ENCODE peak calls at places on chromosomes 11 and 22, in nine cellular contexts. One of them, this sample, is unnamed.

GRCh38 chr11:105991888-105992287 is 30.2 kb downstream of the MSANTD4 start:
- DNase-seq in stimulated activated CD4-positive, alpha-beta T cell treated with anti-CD3 and anti-CD28 coated beads, Interleukin-4, amount 100 ng/mL, for 48 hours: no peak
- DNase-seq in uterus: no peak
- DNase-seq in GM12891: no peak
- DNase-seq in stimulated activated CD8-positive, alpha-beta memory T cell treated with anti-CD3 and anti-CD28 coated beads, Interleukin-4, amount 100 ng/mL, for 4 hours: no peak
- DNase-seq in T-cell: no peak
- DNase-seq in colonic mucosa: no peak
- DNase-seq in retina: no peak
- DNase-seq in effector CD8-positive, alpha-beta T cell: no peak
- DNase-seq in this sample: no peak

GRCh38 chr22:22943521-22944267 is 56.1 kb downstream of the IGLL5 start:
- DNase-seq in T-cell: no peak
- DNase-seq in colonic mucosa: peak
- DNase-seq in effector CD8-positive, alpha-beta T cell: no peak
- DNase-seq in GM12891: no peak
- DNase-seq in stimulated activated CD8-positive, alpha-beta memory T cell treated with anti-CD3 and anti-CD28 coated beads, Interleukin-4, amount 100 ng/mL, for 4 hours: no peak
- DNase-seq in uterus: no peak
- DNase-seq in retina: no peak
- DNase-seq in stimulated activated CD4-positive, alpha-beta T cell treated with anti-CD3 and anti-CD28 coated beads, Interleukin-4, amount 100 ng/mL, for 48 hours: no peak
- DNase-seq in this sample: peak

GRCh38 chr11:117473692-117474091 is 146.0 kb downstream of the CEP164 start:
- DNase-seq in stimulated activated CD4-positive, alpha-beta T cell treated with anti-CD3 and anti-CD28 coated beads, Interleukin-4, amount 100 ng/mL, for 48 hours: no peak
- DNase-seq in GM12891: no peak
- DNase-seq in effector CD8-positive, alpha-beta T cell: no peak
- DNase-seq in stimulated activated CD8-positive, alpha-beta memory T cell treated with anti-CD3 and anti-CD28 coated beads, Interleukin-4, amount 100 ng/mL, for 4 hours: no peak
- DNase-seq in colonic mucosa: no peak
- DNase-seq in T-cell: no peak
- DNase-seq in retina: no peak
- DNase-seq in uterus: no peak
- DNase-seq in this sample: no peak

GRCh38 chr11:1283906-1284305 is 25.5 kb downstream of the TOLLIP start:
- DNase-seq in effector CD8-positive, alpha-beta T cell: no peak
- DNase-seq in stimulated activated CD4-positive, alpha-beta T cell treated with anti-CD3 and anti-CD28 coated beads, Interleukin-4, amount 100 ng/mL, for 48 hours: no peak
- DNase-seq in GM12891: no peak
- DNase-seq in retina: no peak
- DNase-seq in T-cell: no peak
- DNase-seq in colonic mucosa: no peak
- DNase-seq in stimulated activated CD8-positive, alpha-beta memory T cell treated with anti-CD3 and anti-CD28 coated beads, Interleukin-4, amount 100 ng/mL, for 4 hours: no peak
- DNase-seq in uterus: no peak
- DNase-seq in this sample: no peak

GRCh38 chr11:92911478-92911877 is 58.0 kb upstream of the MTNR1B start:
- DNase-seq in retina: no peak
- DNase-seq in stimulated activated CD4-positive, alpha-beta T cell treated with anti-CD3 and anti-CD28 coated beads, Interleukin-4, amount 100 ng/mL, for 48 hours: no peak
- DNase-seq in T-cell: no peak
- DNase-seq in uterus: no peak
- DNase-seq in colonic mucosa: no peak
- DNase-seq in stimulated activated CD8-positive, alpha-beta memory T cell treated with anti-CD3 and anti-CD28 coated beads, Interleukin-4, amount 100 ng/mL, for 4 hours: no peak
- DNase-seq in effector CD8-positive, alpha-beta T cell: no peak
- DNase-seq in GM12891: no peak
- DNase-seq in this sample: no peak

GRCh38 chr22:25064894-25065560 is 112.5 kb downstream of the KIAA1671 start:
- DNase-seq in T-cell: no peak
- DNase-seq in stimulated activated CD4-positive, alpha-beta T cell treated with anti-CD3 and anti-CD28 coated beads, Interleukin-4, amount 100 ng/mL, for 48 hours: no peak
- DNase-seq in uterus: no peak
- DNase-seq in stimulated activated CD8-positive, alpha-beta memory T cell treated with anti-CD3 and anti-CD28 coated beads, Interleukin-4, amount 100 ng/mL, for 4 hours: no peak
- DNase-seq in retina: no peak
- DNase-seq in GM12891: no peak
- DNase-seq in effector CD8-positive, alpha-beta T cell: no peak
- DNase-seq in colonic mucosa: no peak
- DNase-seq in this sample: no peak

GRCh38 chr11:129681344-129682114 is 134.1 kb upstream of the TMEM45B start:
- DNase-seq in effector CD8-positive, alpha-beta T cell: no peak
- DNase-seq in uterus: no peak
- DNase-seq in GM12891: no peak
- DNase-seq in stimulated activated CD8-positive, alpha-beta memory T cell treated with anti-CD3 and anti-CD28 coated beads, Interleukin-4, amount 100 ng/mL, for 4 hours: no peak
- DNase-seq in colonic mucosa: no peak
- DNase-seq in stimulated activated CD4-positive, alpha-beta T cell treated with anti-CD3 and anti-CD28 coated beads, Interleukin-4, amount 100 ng/mL, for 48 hours: no peak
- DNase-seq in T-cell: no peak
- DNase-seq in retina: no peak
- DNase-seq in this sample: no peak

GRCh38 chr11:130071211-130071712 is 1.6 kb downstream of the APLP2 start:
- DNase-seq in colonic mucosa: no peak
- DNase-seq in retina: peak
- DNase-seq in GM12891: no peak
- DNase-seq in stimulated activated CD4-positive, alpha-beta T cell treated with anti-CD3 and anti-CD28 coated beads, Interleukin-4, amount 100 ng/mL, for 48 hours: no peak
- DNase-seq in stimulated activated CD8-positive, alpha-beta memory T cell treated with anti-CD3 and anti-CD28 coated beads, Interleukin-4, amount 100 ng/mL, for 4 hours: no peak
- DNase-seq in uterus: no peak
- DNase-seq in T-cell: no peak
- DNase-seq in effector CD8-positive, alpha-beta T cell: no peak
- DNase-seq in this sample: no peak

GRCh38 chr22:43435851-43436535 is 24.2 kb downstream of the MPPED1 start:
- DNase-seq in retina: no peak
- DNase-seq in uterus: no peak
- DNase-seq in GM12891: no peak
- DNase-seq in T-cell: no peak
- DNase-seq in stimulated activated CD4-positive, alpha-beta T cell treated with anti-CD3 and anti-CD28 coated beads, Interleukin-4, amount 100 ng/mL, for 48 hours: no peak
- DNase-seq in colonic mucosa: no peak
- DNase-seq in stimulated activated CD8-positive, alpha-beta memory T cell treated with anti-CD3 and anti-CD28 coated beads, Interleukin-4, amount 100 ng/mL, for 4 hours: no peak
- DNase-seq in effector CD8-positive, alpha-beta T cell: no peak
- DNase-seq in this sample: no peak

GRCh38 chr11:61956191-61957027 is 6.3 kb downstream of the BEST1 start:
- DNase-seq in GM12891: no peak
- DNase-seq in retina: peak
- DNase-seq in stimulated activated CD4-positive, alpha-beta T cell treated with anti-CD3 and anti-CD28 coated beads, Interleukin-4, amount 100 ng/mL, for 48 hours: no peak
- DNase-seq in effector CD8-positive, alpha-beta T cell: no peak
- DNase-seq in stimulated activated CD8-positive, alpha-beta memory T cell treated with anti-CD3 and anti-CD28 coated beads, Interleukin-4, amount 100 ng/mL, for 4 hours: no peak
- DNase-seq in T-cell: no peak
- DNase-seq in colonic mucosa: no peak
- DNase-seq in uterus: peak
- DNase-seq in this sample: no peak

GRCh38 chr22:22508274-22509176 is at the start of gene ZNF280B:
- DNase-seq in stimulated activated CD8-positive, alpha-beta memory T cell treated with anti-CD3 and anti-CD28 coated beads, Interleukin-4, amount 100 ng/mL, for 4 hours: peak
- DNase-seq in GM12891: peak
- DNase-seq in effector CD8-positive, alpha-beta T cell: peak
- DNase-seq in colonic mucosa: peak
- DNase-seq in retina: peak
- DNase-seq in stimulated activated CD4-positive, alpha-beta T cell treated with anti-CD3 and anti-CD28 coated beads, Interleukin-4, amount 100 ng/mL, for 48 hours: peak
- DNase-seq in T-cell: peak
- DNase-seq in uterus: peak
- DNase-seq in this sample: peak

GRCh38 chr11:131687291-131688055 is 317.1 kb downstream of the NTM start:
- DNase-seq in stimulated activated CD4-positive, alpha-beta T cell treated with anti-CD3 and anti-CD28 coated beads, Interleukin-4, amount 100 ng/mL, for 48 hours: no peak
- DNase-seq in colonic mucosa: peak
- DNase-seq in effector CD8-positive, alpha-beta T cell: no peak
- DNase-seq in stimulated activated CD8-positive, alpha-beta memory T cell treated with anti-CD3 and anti-CD28 coated beads, Interleukin-4, amount 100 ng/mL, for 4 hours: no peak
- DNase-seq in T-cell: no peak
- DNase-seq in GM12891: no peak
- DNase-seq in retina: no peak
- DNase-seq in uterus: no peak
- DNase-seq in this sample: no peak

GRCh38 chr22:27782065-27782464 is 19.5 kb downstream of the MN1 start:
- DNase-seq in uterus: no peak
- DNase-seq in effector CD8-positive, alpha-beta T cell: no peak
- DNase-seq in stimulated activated CD4-positive, alpha-beta T cell treated with anti-CD3 and anti-CD28 coated beads, Interleukin-4, amount 100 ng/mL, for 48 hours: no peak
- DNase-seq in GM12891: no peak
- DNase-seq in colonic mucosa: no peak
- DNase-seq in retina: no peak
- DNase-seq in stimulated activated CD8-positive, alpha-beta memory T cell treated with anti-CD3 and anti-CD28 coated beads, Interleukin-4, amount 100 ng/mL, for 4 hours: no peak
- DNase-seq in T-cell: no peak
- DNase-seq in this sample: no peak

GRCh38 chr11:19658344-19658743 is 54.3 kb upstream of the NAV2 start:
- DNase-seq in effector CD8-positive, alpha-beta T cell: no peak
- DNase-seq in colonic mucosa: no peak
- DNase-seq in stimulated activated CD8-positive, alpha-beta memory T cell treated with anti-CD3 and anti-CD28 coated beads, Interleukin-4, amount 100 ng/mL, for 4 hours: no peak
- DNase-seq in T-cell: no peak
- DNase-seq in uterus: no peak
- DNase-seq in retina: no peak
- DNase-seq in GM12891: no peak
- DNase-seq in stimulated activated CD4-positive, alpha-beta T cell treated with anti-CD3 and anti-CD28 coated beads, Interleukin-4, amount 100 ng/mL, for 48 hours: no peak
- DNase-seq in this sample: no peak

GRCh38 chr11:65180877-65181568 is 705 bp upstream of the CAPN1 start:
- DNase-seq in uterus: peak
- DNase-seq in effector CD8-positive, alpha-beta T cell: peak
- DNase-seq in colonic mucosa: peak
- DNase-seq in GM12891: peak
- DNase-seq in retina: peak
- DNase-seq in T-cell: peak
- DNase-seq in stimulated activated CD8-positive, alpha-beta memory T cell treated with anti-CD3 and anti-CD28 coated beads, Interleukin-4, amount 100 ng/mL, for 4 hours: no peak
- DNase-seq in stimulated activated CD4-positive, alpha-beta T cell treated with anti-CD3 and anti-CD28 coated beads, Interleukin-4, amount 100 ng/mL, for 48 hours: peak
- DNase-seq in this sample: peak

GRCh38 chr11:79055866-79056632 is 384.8 kb downstream of the TENM4 start:
- DNase-seq in colonic mucosa: no peak
- DNase-seq in stimulated activated CD4-positive, alpha-beta T cell treated with anti-CD3 and anti-CD28 coated beads, Interleukin-4, amount 100 ng/mL, for 48 hours: no peak
- DNase-seq in stimulated activated CD8-positive, alpha-beta memory T cell treated with anti-CD3 and anti-CD28 coated beads, Interleukin-4, amount 100 ng/mL, for 4 hours: no peak
- DNase-seq in uterus: peak
- DNase-seq in GM12891: no peak
- DNase-seq in T-cell: no peak
- DNase-seq in retina: no peak
- DNase-seq in effector CD8-positive, alpha-beta T cell: no peak
- DNase-seq in this sample: no peak

GRCh38 chr11:75639752-75640151 is 29.1 kb downstream of the MAP6 start:
- DNase-seq in stimulated activated CD8-positive, alpha-beta memory T cell treated with anti-CD3 and anti-CD28 coated beads, Interleukin-4, amount 100 ng/mL, for 4 hours: no peak
- DNase-seq in GM12891: peak
- DNase-seq in effector CD8-positive, alpha-beta T cell: no peak
- DNase-seq in uterus: peak
- DNase-seq in retina: peak
- DNase-seq in colonic mucosa: peak
- DNase-seq in stimulated activated CD4-positive, alpha-beta T cell treated with anti-CD3 and anti-CD28 coated beads, Interleukin-4, amount 100 ng/mL, for 48 hours: no peak
- DNase-seq in T-cell: peak
- DNase-seq in this sample: peak

GRCh38 chr11:65503923-65504670 is 5.3 kb downstream of the MALAT1 start:
- DNase-seq in uterus: no peak
- DNase-seq in effector CD8-positive, alpha-beta T cell: no peak
- DNase-seq in stimulated activated CD4-positive, alpha-beta T cell treated with anti-CD3 and anti-CD28 coated beads, Interleukin-4, amount 100 ng/mL, for 48 hours: no peak
- DNase-seq in stimulated activated CD8-positive, alpha-beta memory T cell treated with anti-CD3 and anti-CD28 coated beads, Interleukin-4, amount 100 ng/mL, for 4 hours: no peak
- DNase-seq in retina: peak
- DNase-seq in GM12891: no peak
- DNase-seq in colonic mucosa: no peak
- DNase-seq in T-cell: no peak
- DNase-seq in this sample: no peak

GRCh38 chr11:83948205-83948604 is 662.0 kb upstream of the CCDC90B start:
- DNase-seq in colonic mucosa: no peak
- DNase-seq in effector CD8-positive, alpha-beta T cell: no peak
- DNase-seq in GM12891: no peak
- DNase-seq in retina: no peak
- DNase-seq in T-cell: no peak
- DNase-seq in stimulated activated CD4-positive, alpha-beta T cell treated with anti-CD3 and anti-CD28 coated beads, Interleukin-4, amount 100 ng/mL, for 48 hours: no peak
- DNase-seq in stimulated activated CD8-positive, alpha-beta memory T cell treated with anti-CD3 and anti-CD28 coated beads, Interleukin-4, amount 100 ng/mL, for 4 hours: no peak
- DNase-seq in uterus: no peak
- DNase-seq in this sample: no peak

GRCh38 chr11:2826679-2827056 is 58.9 kb downstream of the CDKN1C start:
- DNase-seq in colonic mucosa: no peak
- DNase-seq in GM12891: no peak
- DNase-seq in stimulated activated CD4-positive, alpha-beta T cell treated with anti-CD3 and anti-CD28 coated beads, Interleukin-4, amount 100 ng/mL, for 48 hours: no peak
- DNase-seq in stimulated activated CD8-positive, alpha-beta memory T cell treated with anti-CD3 and anti-CD28 coated beads, Interleukin-4, amount 100 ng/mL, for 4 hours: no peak
- DNase-seq in effector CD8-positive, alpha-beta T cell: no peak
- DNase-seq in T-cell: no peak
- DNase-seq in uterus: no peak
- DNase-seq in retina: no peak
- DNase-seq in this sample: peak

GRCh38 chr11:74778581-74778980 is 29.9 kb downstream of the RNF169 start:
- DNase-seq in stimulated activated CD8-positive, alpha-beta memory T cell treated with anti-CD3 and anti-CD28 coated beads, Interleukin-4, amount 100 ng/mL, for 4 hours: no peak
- DNase-seq in stimulated activated CD4-positive, alpha-beta T cell treated with anti-CD3 and anti-CD28 coated beads, Interleukin-4, amount 100 ng/mL, for 48 hours: no peak
- DNase-seq in GM12891: no peak
- DNase-seq in uterus: no peak
- DNase-seq in T-cell: no peak
- DNase-seq in colonic mucosa: no peak
- DNase-seq in effector CD8-positive, alpha-beta T cell: no peak
- DNase-seq in retina: no peak
- DNase-seq in this sample: no peak

GRCh38 chr22:37803636-37804371 is 3.9 kb upstream of the GCAT start:
- DNase-seq in GM12891: no peak
- DNase-seq in stimulated activated CD4-positive, alpha-beta T cell treated with anti-CD3 and anti-CD28 coated beads, Interleukin-4, amount 100 ng/mL, for 48 hours: no peak
- DNase-seq in colonic mucosa: peak
- DNase-seq in retina: peak
- DNase-seq in stimulated activated CD8-positive, alpha-beta memory T cell treated with anti-CD3 and anti-CD28 coated beads, Interleukin-4, amount 100 ng/mL, for 4 hours: no peak
- DNase-seq in T-cell: no peak
- DNase-seq in effector CD8-positive, alpha-beta T cell: no peak
- DNase-seq in uterus: no peak
- DNase-seq in this sample: no peak

GRCh38 chr11:126134461-126135155 is 71.9 kb upstream of the CDON start:
- DNase-seq in colonic mucosa: no peak
- DNase-seq in uterus: no peak
- DNase-seq in stimulated activated CD8-positive, alpha-beta memory T cell treated with anti-CD3 and anti-CD28 coated beads, Interleukin-4, amount 100 ng/mL, for 4 hours: no peak
- DNase-seq in stimulated activated CD4-positive, alpha-beta T cell treated with anti-CD3 and anti-CD28 coated beads, Interleukin-4, amount 100 ng/mL, for 48 hours: no peak
- DNase-seq in effector CD8-positive, alpha-beta T cell: no peak
- DNase-seq in retina: no peak
- DNase-seq in T-cell: no peak
- DNase-seq in GM12891: no peak
- DNase-seq in this sample: no peak

GRCh38 chr22:31631381-31631780 is 30.6 kb downstream of the PISD start:
- DNase-seq in stimulated activated CD8-positive, alpha-beta memory T cell treated with anti-CD3 and anti-CD28 coated beads, Interleukin-4, amount 100 ng/mL, for 4 hours: no peak
- DNase-seq in colonic mucosa: no peak
- DNase-seq in T-cell: no peak
- DNase-seq in GM12891: no peak
- DNase-seq in stimulated activated CD4-positive, alpha-beta T cell treated with anti-CD3 and anti-CD28 coated beads, Interleukin-4, amount 100 ng/mL, for 48 hours: no peak
- DNase-seq in retina: no peak
- DNase-seq in uterus: no peak
- DNase-seq in effector CD8-positive, alpha-beta T cell: no peak
- DNase-seq in this sample: no peak

GRCh38 chr22:32286290-32286840 is 31.2 kb upstream of the SLC5A4 start:
- DNase-seq in stimulated activated CD4-positive, alpha-beta T cell treated with anti-CD3 and anti-CD28 coated beads, Interleukin-4, amount 100 ng/mL, for 48 hours: no peak
- DNase-seq in GM12891: no peak
- DNase-seq in retina: no peak
- DNase-seq in T-cell: no peak
- DNase-seq in effector CD8-positive, alpha-beta T cell: no peak
- DNase-seq in uterus: no peak
- DNase-seq in colonic mucosa: no peak
- DNase-seq in stimulated activated CD8-positive, alpha-beta memory T cell treated with anti-CD3 and anti-CD28 coated beads, Interleukin-4, amount 100 ng/mL, for 4 hours: no peak
- DNase-seq in this sample: no peak

GRCh38 chr11:30800904-30801303 is 214.8 kb upstream of the MPPED2 start:
- DNase-seq in T-cell: no peak
- DNase-seq in GM12891: no peak
- DNase-seq in stimulated activated CD8-positive, alpha-beta memory T cell treated with anti-CD3 and anti-CD28 coated beads, Interleukin-4, amount 100 ng/mL, for 4 hours: no peak
- DNase-seq in colonic mucosa: no peak
- DNase-seq in retina: no peak
- DNase-seq in uterus: no peak
- DNase-seq in stimulated activated CD4-positive, alpha-beta T cell treated with anti-CD3 and anti-CD28 coated beads, Interleukin-4, amount 100 ng/mL, for 48 hours: no peak
- DNase-seq in effector CD8-positive, alpha-beta T cell: no peak
- DNase-seq in this sample: no peak

GRCh38 chr11:126930100-126930841 is 70.3 kb downstream of the KIRREL3 start:
- DNase-seq in stimulated activated CD8-positive, alpha-beta memory T cell treated with anti-CD3 and anti-CD28 coated beads, Interleukin-4, amount 100 ng/mL, for 4 hours: no peak
- DNase-seq in uterus: no peak
- DNase-seq in effector CD8-positive, alpha-beta T cell: no peak
- DNase-seq in stimulated activated CD4-positive, alpha-beta T cell treated with anti-CD3 and anti-CD28 coated beads, Interleukin-4, amount 100 ng/mL, for 48 hours: no peak
- DNase-seq in retina: peak
- DNase-seq in GM12891: no peak
- DNase-seq in colonic mucosa: no peak
- DNase-seq in T-cell: no peak
- DNase-seq in this sample: no peak

This sample was measured in stimulated activated naive B cell treated with anti-CD40 and anti-IgM and Interleukin-4, amounts not matched to agents 10 μg/mL and 1 μg/mL and 100 μg/mL, for 72 hours.